ENCODE peak calls at places on chromosomes 13 and 19, in ten cellular contexts. N is NCI-H460; T is cardiac fibroblast; S is psoas muscle; D is thoracic aorta; A is activated CD8-positive, alpha-beta memory T cell treated with anti-CD3 and anti-CD28 coated beads for 24 hours; R is aorta; P is memory B cell; L is adipocyte; G is RCC 7860. E is an unnamed sample.

GRCh38 chr13:37068962-37069361 is 9.5 kb upstream of the SUPT20H start:
- DNase-seq in S (no peak), P (no peak), A (no peak), G (peak; percentile 8), L (peak; percentile 60), D (no peak), T (peak; percentile 44), R (no peak), N (no peak), E (no peak)

GRCh38 chr13:66225071-66225470 is 1005.1 kb downstream of the PCDH9 start:
- DNase-seq in L (no peak), R (no peak), G (no peak), P (no peak), T (no peak), D (no peak), S (no peak), A (no peak), N (no peak), E (no peak)

GRCh38 chr13:49516467-49516866 is 20.7 kb downstream of the PHF11 start:
- DNase-seq in L (no peak), G (no peak), N (no peak), A (no peak), T (no peak), R (no peak), P (no peak), S (no peak), D (no peak), E (no peak)

GRCh38 chr13:44004881-44005280 is 125.2 kb downstream of the LACC1 start:
- DNase-seq in G (peak; percentile 32), S (no peak), N (no peak), P (no peak), R (no peak), D (no peak), A (no peak), T (peak; percentile 53), L (peak; percentile 62), E (peak; percentile 62)

GRCh38 chr19:5977222-5977784 is 637 bp downstream of the RANBP3 start:
- DNase-seq in N (no peak), S (no peak), G (no peak), L (peak; percentile 24), P (no peak), D (no peak), A (no peak), T (no peak), R (no peak), E (no peak)

GRCh38 chr19:35114656-35115537 is 726 bp upstream of the FXYD3 start:
- DNase-seq in P (peak; percentile 63), L (peak; percentile 77), R (peak; percentile 91), A (peak; percentile 92), G (no peak), T (peak; percentile 67), S (peak; percentile 83), D (no peak), N (no peak), E (peak; percentile 84)

GRCh38 chr13:22454586-22454985 is 726.2 kb upstream of the SGCG start:
- DNase-seq in N (no peak), T (no peak), S (no peak), R (no peak), L (no peak), G (no peak), P (no peak), A (no peak), D (no peak), E (no peak)

GRCh38 chr19:13095934-13096890 is 6.4 kb downstream of the LYL1 start:
- DNase-seq in P (no peak), G (no peak), L (no peak), A (no peak), N (no peak), R (no peak), D (no peak), S (no peak), T (no peak), E (no peak)

GRCh38 chr19:33292595-33293254 is 9.6 kb downstream of the CEBPA start:
- DNase-seq in N (no peak), A (no peak), T (no peak), L (no peak), D (no peak), G (no peak), S (peak; percentile 65), P (no peak), R (peak; percentile 71), E (peak; percentile 43)

GRCh38 chr13:99473515-99473914 is 27.8 kb upstream of the TM9SF2 start:
- DNase-seq in T (no peak), R (no peak), G (no peak), A (no peak), S (no peak), D (no peak), L (no peak), N (no peak), P (no peak), E (no peak)

GRCh38 chr19:16293133-16294085 is 31.2 kb upstream of the KLF2 start:
- DNase-seq in T (peak; percentile 99), G (peak; percentile 64), L (peak; percentile 96), A (no peak), D (peak; percentile 63), N (peak; percentile 7), P (no peak), R (peak; percentile 91), S (peak; percentile 84), E (peak; percentile 94)

GRCh38 chr13:25440081-25440480 is 68.3 kb downstream of the ATP8A2 start:
- DNase-seq in D (no peak), S (no peak), A (no peak), N (no peak), T (no peak), P (no peak), R (no peak), L (no peak), G (no peak), E (no peak)

GRCh38 chr13:101309014-101309619 is 107.2 kb downstream of the NALCN start:
- DNase-seq in S (no peak), R (no peak), T (peak; percentile 46), G (no peak), L (peak; percentile 87), D (no peak), N (no peak), P (no peak), A (no peak), E (peak; percentile 54)

GRCh38 chr19:6126335-6126974 is 9.0 kb upstream of the ACSBG2 start:
- DNase-seq in G (peak; percentile 72), L (peak; percentile 41), A (no peak), D (no peak), R (no peak), T (peak; percentile 77), N (peak; percentile 69), S (no peak), P (no peak), E (peak; percentile 41)

GRCh38 chr19:3367572-3368440 is 1.4 kb downstream of the NFIC start:
- DNase-seq in P (no peak), T (no peak), R (no peak), N (no peak), L (no peak), A (no peak), D (no peak), S (peak; percentile 59), G (no peak), E (no peak)

GRCh38 chr19:18537431-18537830 is 5.9 kb downstream of the FKBP8 start:
- DNase-seq in L (no peak), P (no peak), G (no peak), D (no peak), S (no peak), N (no peak), R (no peak), T (no peak), A (no peak), E (no peak)